ENCODE peak calls at places on chromosomes 13 and 19, in four cellular contexts. S is choroid plexus epithelial cell, K is left lung, L is A549. T is an unnamed sample.

GRCh38 chr13:37995052-37995451 is 125.5 kb upstream of the TRPC4 start:
- DNase-seq in S (peak; percentile 60), K (no peak), L (no peak), T (no peak)

GRCh38 chr19:47499863-47500830 is 14.7 kb downstream of the NAPA start:
- DNase-seq in S (no peak), K (no peak), L (no peak), T (no peak)

GRCh38 chr19:29583196-29584006 is 22.7 kb upstream of the POP4 start:
- DNase-seq in S (peak; percentile 24), K (no peak), L (no peak), T (no peak)

GRCh38 chr13:93233997-93234416 is 7.4 kb downstream of the GPC6 start:
- DNase-seq in S (peak; percentile 13), K (no peak), L (peak; percentile 35), T (no peak)

GRCh38 chr13:67134322-67135129 is 95.6 kb downstream of the PCDH9 start:
- DNase-seq in S (peak; percentile 61), K (no peak), L (no peak), T (no peak)

GRCh38 chr13:111512707-111513106 is 192.3 kb downstream of the TEX29 start:
- DNase-seq in S (no peak), K (no peak), L (no peak), T (no peak)

GRCh38 chr13:44471686-44472085 is 98.1 kb downstream of the SERP2 start:
- DNase-seq in S (peak; percentile 73), K (no peak), L (peak; percentile 18), T (no peak)

GRCh38 chr13:71477735-71478134 is 389.3 kb downstream of the DACH1 start:
- DNase-seq in S (peak; percentile 23), K (no peak), L (no peak), T (no peak)

GRCh38 chr13:114142640-114143490 is 10.4 kb upstream of the RASA3 start:
- DNase-seq in S (no peak), K (peak; percentile 62), L (no peak), T (peak; percentile 78)

GRCh38 chr13:81142306-81142999 is 801.5 kb upstream of the SPRY2 start:
- DNase-seq in S (no peak), K (no peak), L (no peak), T (no peak)

GRCh38 chr13:99432637-99433542 is 68.4 kb upstream of the TM9SF2 start:
- DNase-seq in S (peak; percentile 79), K (peak; percentile 82), L (peak; percentile 61), T (peak; percentile 97)

GRCh38 chr13:40664100-40665060 is 2.1 kb downstream of the FOXO1 start:
- DNase-seq in S (peak; percentile 61), K (peak; percentile 83), L (peak; percentile 46), T (peak; percentile 64)

GRCh38 chr19:28457620-28458019 is 755.3 kb downstream of the UQCRFS1 start:
- DNase-seq in S (no peak), K (no peak), L (no peak), T (no peak)

GRCh38 chr13:46995874-46996273 is 99.0 kb upstream of the HTR2A start:
- DNase-seq in S (no peak), K (no peak), L (no peak), T (no peak)

GRCh38 chr19:7527516-7528191 is 5.2 kb downstream of the MCOLN1 start:
- DNase-seq in S (no peak), K (peak; percentile 67), L (no peak), T (peak; percentile 74)

GRCh38 chr19:2546128-2547032 is 70.5 kb downstream of the GADD45B start:
- DNase-seq in S (no peak), K (peak; percentile 88), L (no peak), T (peak; percentile 91)

T was measured in CD14-positive monocyte.